ENCODE peak calls at places on chromosomes 5 and 9, in eight cellular contexts. Z is glomerular endothelial cell, Q is GM23338, T is putamen, M is skeletal muscle cell, H is GM04504, W is suprapubic skin, F is KG1. J is an unnamed sample.

GRCh38 chr5:154729613-154730012 is 25.6 kb upstream of the LARP1 start:
- DNase-seq in H (no peak), Q (no peak), W (no peak), T (no peak), Z (no peak), F (no peak), M (no peak), J (no peak)

GRCh38 chr9:110214090-110214489 is 6.1 kb upstream of the C9orf152 start:
- DNase-seq in Q (no peak), Z (no peak), W (no peak), M (no peak), F (no peak), H (no peak), T (no peak), J (no peak)

GRCh38 chr9:35659340-35659739 is 1.2 kb downstream of the CCDC107 start:
- DNase-seq in F (no peak), W (no peak), Z (no peak), Q (no peak), T (no peak), H (no peak), M (peak), J (no peak)

GRCh38 chr5:60223342-60223741 is 329.8 kb upstream of the PDE4D start:
- DNase-seq in Q (no peak), H (no peak), W (no peak), F (no peak), T (no peak), M (peak), Z (no peak), J (no peak)

GRCh38 chr5:136034492-136034891 is 5.7 kb downstream of the TGFBI start:
- DNase-seq in H (no peak), M (no peak), F (no peak), T (no peak), Z (no peak), Q (no peak), W (peak), J (no peak)

GRCh38 chr5:120146787-120147186 is 317.3 kb upstream of the PRR16 start:
- DNase-seq in H (no peak), Z (no peak), W (no peak), T (no peak), F (no peak), M (no peak), Q (no peak), J (no peak)

GRCh38 chr5:146068136-146068717 is 37.1 kb downstream of the PLAC8L1 start:
- DNase-seq in Q (no peak), W (no peak), M (no peak), H (no peak), F (no peak), Z (no peak), T (no peak), J (no peak)

GRCh38 chr9:79734989-79735779 is 163.4 kb downstream of the TLE4 start:
- DNase-seq in T (no peak), Z (no peak), Q (no peak), F (no peak), W (no peak), M (no peak), H (peak), J (no peak)

GRCh38 chr5:1002836-1003235 is 5.8 kb upstream of the NKD2 start:
- DNase-seq in Q (no peak), T (no peak), H (no peak), F (no peak), Z (no peak), W (peak), M (no peak), J (no peak)

GRCh38 chr9:23702311-23702922 is 123.6 kb downstream of the ELAVL2 start:
- DNase-seq in Z (no peak), H (no peak), M (no peak), W (no peak), F (no peak), Q (no peak), T (no peak), J (no peak)

GRCh38 chr5:120446068-120446492 is 18.0 kb upstream of the PRR16 start:
- DNase-seq in W (no peak), T (no peak), M (peak), H (peak), Z (peak), Q (no peak), F (no peak), J (no peak)

GRCh38 chr9:134247918-134248631 is 78.2 kb upstream of the RXRA start:
- DNase-seq in M (no peak), Z (no peak), F (no peak), H (no peak), T (no peak), W (no peak), Q (no peak), J (no peak)

J was measured in SK-N-MC.